ENCODE peak calls at places on chromosome 15, in ten cellular contexts. M is neuronal stem cell; L is CD8-positive, alpha-beta memory T cell; N is heart right ventricle; S is GM06990; F is Karpas-422; X is DND-41; R is ovary; C is BE2C; T is esophagus muscularis mucosa. V is an unnamed sample. For H3K36me3, the result is how much of the 10 kb centered on the place peaks cover.

GRCh38 chr15:64146041-64146440 is 5.5 kb upstream of the SNX22 start:
- DNase-seq in F (no peak), N (peak), S (no peak), X (no peak), C (peak), M (no peak), L (no peak), R (peak), T (no peak), V (no peak)

GRCh38 chr15:95470997-95471692 is 859.4 kb upstream of the NR2F2 start:
- DNase-seq in T (no peak), L (no peak), N (peak), R (no peak), M (no peak), X (no peak), F (no peak), C (no peak), S (no peak), V (no peak)

GRCh38 chr15:66241301-66241700 is 12.2 kb downstream of the MEGF11 start:
- DNase-seq in N (no peak), T (no peak), C (no peak), S (no peak), R (no peak), L (no peak), M (no peak), F (peak), X (no peak), V (no peak)

GRCh38 chr15:38085931-38086562 is 151.6 kb downstream of the TMCO5A start:
- DNase-seq in M (no peak), C (no peak), N (no peak), R (no peak), X (no peak), S (no peak), L (no peak), T (no peak), F (no peak), V (no peak)

GRCh38 chr15:89105147-89105546 is 16.9 kb downstream of the ABHD2 start:
- DNase-seq in S (no peak), R (no peak), T (no peak), M (no peak), X (no peak), N (no peak), C (no peak), L (no peak), F (no peak), V (no peak)

GRCh38 chr15:64645995-64646394 is 129.4 kb downstream of the RBPMS2 start:
- DNase-seq in T (no peak), R (no peak), F (no peak), C (no peak), X (no peak), M (no peak), L (no peak), N (no peak), S (no peak), V (no peak)

GRCh38 chr15:60002528-60003218 is 1.4 kb upstream of the FOXB1 start:
- DNase-seq in N (no peak), R (no peak), X (no peak), C (no peak), M (no peak), L (no peak), T (no peak), F (no peak), S (no peak), V (no peak)

GRCh38 chr15:71480566-71480965 is 329.8 kb upstream of the NR2E3 start:
- DNase-seq in T (no peak), R (no peak), F (no peak), S (no peak), X (no peak), L (no peak), M (no peak), C (no peak), N (no peak), V (no peak)

GRCh38 chr15:36926422-36926815 is 173.9 kb downstream of the MEIS2 start:
- DNase-seq in X (no peak), N (no peak), S (no peak), T (no peak), C (no peak), L (no peak), F (no peak), M (no peak), R (no peak), V (no peak)

GRCh38 chr15:65939901-65940617 is 70.8 kb downstream of the RAB11A start:
- DNase-seq in S (no peak), T (no peak), F (no peak), R (no peak), C (no peak), M (no peak), L (no peak), N (peak), X (no peak), V (no peak)

GRCh38 chr15:66802087-66803001 is 100.3 kb downstream of the SMAD6 start:
- DNase-seq in C (no peak), T (no peak), L (no peak), M (no peak), F (no peak), X (no peak), S (no peak), N (no peak), R (no peak), V (no peak)

GRCh38 chr15:71373917-71374316 is 258.6 kb downstream of the THSD4 start:
- DNase-seq in C (no peak), X (no peak), M (no peak), F (no peak), N (no peak), T (no peak), S (no peak), L (no peak), R (no peak), V (no peak)

GRCh38 chr15:51846066-51846462 is 16.6 kb downstream of the TMOD3 start:
- DNase-seq in M (no peak), C (no peak), F (no peak), X (no peak), T (no peak), S (no peak), L (no peak), N (no peak), R (no peak), V (no peak)

GRCh38 chr15:51844747-51845426 is 15.4 kb downstream of the TMOD3 start:
- DNase-seq in N (no peak), X (no peak), S (no peak), R (no peak), M (no peak), C (no peak), F (no peak), T (no peak), L (no peak), V (no peak)

GRCh38 chr15:51841401-51842040 is 12.1 kb downstream of the TMOD3 start:
- DNase-seq in N (no peak), L (no peak), S (no peak), M (no peak), X (peak), T (no peak), C (no peak), F (no peak), R (no peak), V (no peak)

GRCh38 chr15:51842265-51842664 is 12.8 kb downstream of the TMOD3 start:
- DNase-seq in M (no peak), X (no peak), S (no peak), C (no peak), N (no peak), L (no peak), F (no peak), T (no peak), R (no peak), V (no peak)

DNA sequence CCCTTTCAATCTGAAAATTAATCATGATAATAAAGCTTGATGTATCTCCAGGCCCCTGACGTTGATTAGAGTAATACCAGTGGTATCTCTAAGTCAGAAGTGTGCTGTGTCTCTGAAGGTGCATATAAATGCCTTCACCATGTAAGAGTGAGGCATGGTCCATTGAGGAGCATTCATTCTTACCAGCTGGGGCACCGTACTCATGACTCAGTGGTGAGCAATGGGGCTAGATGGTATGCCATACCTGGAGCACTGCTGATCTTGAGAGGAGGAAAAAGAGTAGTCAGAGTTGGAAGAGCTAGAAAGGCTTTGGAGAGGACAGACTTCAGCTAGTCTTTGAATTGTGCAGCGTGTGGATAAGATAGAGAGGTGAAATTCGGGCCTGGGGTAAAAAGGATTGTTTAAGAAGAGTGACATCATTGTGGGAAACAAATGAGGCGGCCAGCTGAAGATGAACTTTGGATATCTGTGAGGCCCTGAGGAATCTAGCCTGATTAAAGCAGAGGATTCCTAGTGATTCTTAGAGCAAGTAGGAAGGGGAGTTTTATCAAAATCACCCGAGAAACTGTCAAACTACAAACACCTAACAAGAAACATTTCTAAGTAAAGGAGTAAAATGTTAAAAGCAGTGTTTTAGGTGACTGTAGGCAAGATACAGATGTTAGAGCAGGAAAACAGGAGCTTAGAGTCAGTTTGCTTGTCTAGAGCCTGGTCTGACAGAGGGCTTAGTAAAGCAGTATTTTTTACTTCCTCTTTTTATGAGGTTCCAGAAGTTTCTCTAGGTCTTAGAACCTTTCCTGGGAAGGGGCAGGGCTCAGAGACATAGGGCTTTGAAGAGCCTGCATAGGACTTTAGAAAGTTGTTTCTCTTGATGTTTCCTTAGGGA is 13.6 kb downstream of the TMOD3 start:
- DNase-seq in S (no peak), X (no peak), R (no peak), T (no peak), M (no peak), N (no peak), C (no peak), F (peak), L (no peak), V (no peak)
- H3K36me3 ChIP-seq in S (under half), X (under half), R (under half), T (under half), M (under half), N (under half), C (under half), F (under half), L (under half), V (under half)

GRCh38 chr15:40739042-40739441 is 16.0 kb downstream of the RMDN3 start:
- DNase-seq in R (no peak), C (no peak), X (no peak), S (no peak), L (no peak), F (no peak), M (no peak), T (no peak), N (no peak), V (peak)
- H3K36me3 ChIP-seq in R (under half), C (half or more), X (half or more), S (under half), L (under half), F (under half), M (half or more), T (half or more), N (half or more), V (half or more)

DNA sequence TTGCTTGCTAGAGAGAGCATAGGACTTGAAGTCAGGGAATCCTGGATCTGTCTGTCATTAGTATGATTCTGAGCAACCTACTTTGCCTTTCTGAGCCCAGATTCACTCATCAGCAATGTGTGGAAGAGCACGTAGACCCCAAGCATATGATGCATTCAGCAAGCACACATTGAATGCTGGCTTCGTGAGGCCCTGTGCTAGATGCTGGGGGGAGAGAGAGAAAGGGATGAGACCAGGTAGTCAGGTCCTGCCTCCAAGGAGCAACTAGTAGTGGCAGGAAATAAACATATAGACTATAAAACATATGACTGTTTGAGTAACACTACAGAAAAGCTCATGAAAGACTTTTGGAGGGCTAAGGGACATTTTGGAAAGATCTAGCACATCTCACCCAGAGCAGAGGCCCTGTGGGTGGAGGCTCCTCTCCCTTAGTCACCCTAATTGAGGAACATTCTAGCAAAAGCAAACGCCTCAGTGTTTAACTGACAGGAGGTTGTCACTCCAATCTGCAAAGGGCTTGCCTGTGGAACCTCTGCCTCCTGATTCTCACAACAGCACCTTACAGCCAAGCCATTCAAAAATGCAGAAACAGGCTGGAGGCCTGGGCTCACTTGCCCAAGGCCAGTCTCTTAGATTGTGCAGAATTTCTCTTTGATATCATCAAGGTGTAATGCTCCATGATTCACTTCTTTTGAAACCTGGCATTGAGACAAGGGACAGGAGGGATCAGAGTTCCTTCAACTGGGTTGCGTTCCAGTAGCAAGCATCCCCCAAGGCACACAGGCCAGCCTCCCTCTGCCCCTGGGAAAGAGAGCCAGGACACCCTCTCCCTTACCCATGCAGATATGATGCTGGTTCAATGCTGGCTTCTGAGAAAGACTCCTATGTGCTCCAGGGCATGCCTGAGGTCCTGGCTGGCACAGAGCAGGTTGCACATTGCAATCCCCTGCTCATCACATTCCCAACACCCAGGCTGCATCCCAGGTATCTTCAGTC is 26.1 kb downstream of the STARD5 start:
- DNase-seq in C (no peak), R (no peak), M (no peak), F (no peak), X (no peak), N (no peak), T (no peak), S (no peak), L (no peak), V (no peak)
- H3K36me3 ChIP-seq in C (under half), R (under half), M (under half), F (under half), X (under half), N (under half), T (under half), S (under half), L (under half), V (under half)

GRCh38 chr15:85652457-85652856 is 142.3 kb downstream of the KLHL25 start:
- DNase-seq in F (no peak), R (no peak), C (peak), T (no peak), L (no peak), N (no peak), M (no peak), X (no peak), S (no peak), V (no peak)
- H3K36me3 ChIP-seq in F (under half), R (under half), C (under half), T (under half), L (under half), N (half or more), M (under half), X (under half), S (under half), V (under half)

DNA sequence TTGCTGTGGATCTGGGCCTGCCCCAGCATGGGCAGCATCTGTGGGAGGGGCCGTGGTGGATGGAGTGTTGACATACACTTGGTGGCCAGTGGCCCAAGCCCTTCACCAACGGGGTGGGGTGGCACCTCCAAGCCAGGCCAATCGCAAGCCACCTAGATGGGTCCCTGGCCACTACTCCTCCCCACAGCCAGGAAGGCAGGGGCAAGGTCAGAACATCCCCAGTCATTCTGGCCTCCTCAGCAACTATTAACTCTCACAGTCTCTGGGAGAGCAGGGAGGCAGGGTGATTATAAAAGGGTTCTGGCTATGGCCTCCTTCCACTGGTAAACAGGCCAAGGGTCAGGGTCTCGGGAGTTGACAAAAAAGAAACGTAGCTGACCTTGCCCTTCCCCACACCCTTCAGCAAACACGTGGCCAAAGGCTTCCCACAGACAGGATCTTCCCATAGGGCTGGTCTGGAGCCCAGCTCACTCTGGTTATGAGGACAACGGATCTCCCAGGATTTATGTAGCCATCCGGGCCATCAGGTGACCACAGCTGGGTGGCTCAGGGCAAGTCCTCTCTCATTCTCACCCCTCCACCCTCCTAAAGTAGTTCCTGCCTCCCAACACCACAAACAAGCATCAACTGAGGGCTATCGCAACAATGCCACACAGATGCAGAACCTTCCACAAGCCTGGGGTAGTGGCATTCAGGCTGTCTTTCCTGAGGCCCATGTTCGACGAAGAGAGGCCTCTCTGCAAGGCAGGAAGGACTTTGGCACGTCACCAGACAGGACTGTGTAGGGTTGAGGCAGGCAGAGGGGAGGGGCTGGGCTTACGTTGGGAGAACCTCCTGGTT is 18.9 kb downstream of the TLE3 start:
- DNase-seq in T (no peak), F (no peak), X (no peak), M (no peak), C (no peak), L (no peak), R (peak), S (no peak), N (no peak), V (no peak)
- H3K36me3 ChIP-seq in T (under half), F (under half), X (half or more), M (half or more), C (half or more), L (under half), R (under half), S (under half), N (half or more), V (half or more)

GRCh38 chr15:29734917-29735572 is 87.2 kb downstream of the TJP1 start:
- DNase-seq in F (no peak), T (no peak), S (no peak), C (no peak), M (no peak), L (no peak), X (no peak), R (no peak), N (no peak), V (no peak)
- H3K36me3 ChIP-seq in F (under half), T (under half), S (under half), C (under half), M (half or more), L (under half), X (under half), R (under half), N (half or more), V (under half)

DNA sequence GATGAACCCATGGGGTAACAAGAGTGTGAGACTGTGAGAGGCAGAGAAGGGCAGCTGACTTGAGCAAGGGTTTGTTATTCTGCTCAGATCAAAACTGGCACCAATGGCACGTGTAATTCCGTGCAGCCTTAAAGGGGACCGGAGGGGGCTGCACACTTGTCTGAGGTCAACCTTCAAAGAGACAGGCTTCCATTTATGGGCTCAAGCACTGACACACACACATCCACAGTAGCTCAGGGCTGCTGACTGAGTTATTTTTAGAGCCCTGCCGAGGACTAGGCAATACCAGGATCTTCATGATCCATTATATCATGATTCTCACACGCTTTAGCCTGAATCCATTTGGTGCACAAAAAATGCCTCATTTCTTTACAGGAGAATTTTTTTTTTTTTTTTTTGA is 20.6 kb upstream of the SPTBN5 start:
- DNase-seq in S (no peak), N (peak), X (no peak), L (no peak), C (no peak), F (no peak), R (no peak), T (no peak), M (no peak), V (no peak)
- H3K36me3 ChIP-seq in S (under half), N (half or more), X (under half), L (under half), C (under half), F (under half), R (under half), T (under half), M (under half), V (half or more)